ENCODE peak calls at places on chromosomes 11 and 22, in ten cellular contexts. D is activated naive CD4-positive, alpha-beta T cell; Q is uterus; X is stromal cell of bone marrow; M is dermis blood vessel endothelial cell; A is sigmoid colon; P is lung; T is NB4; B is RPMI7951; S is activated CD8-positive, alpha-beta T cell treated with anti-CD3 and anti-CD28 coated beads, Interleukin-2, amount 10 ng/mL, durations not matched to agents 7 days and 5 days. J is an unnamed sample.

GRCh38 chr11:45745065-45745811 is 59.7 kb upstream of the SLC35C1 start:
- DNase-seq in S (no peak), P (no peak), X (no peak), T (no peak), Q (peak; percentile 76), D (no peak), M (no peak), A (peak; percentile 84), B (no peak), J (no peak)

GRCh38 chr11:102293873-102294601 is 23.2 kb upstream of the BIRC3 start:
- DNase-seq in S (peak; percentile 51), X (peak; percentile 58), A (no peak), Q (no peak), T (peak; percentile 58), D (no peak), M (peak; percentile 70), P (no peak), B (peak; percentile 60), J (no peak)

GRCh38 chr11:68804786-68805185 is 36.9 kb downstream of the CPT1A start:
- DNase-seq in B (no peak), A (no peak), M (no peak), S (no peak), P (no peak), D (no peak), X (no peak), Q (no peak), T (no peak), J (no peak)

GRCh38 chr22:27045103-27045940 is 387.9 kb downstream of the MIAT start:
- DNase-seq in P (no peak), M (peak; percentile 29), Q (no peak), A (no peak), S (no peak), B (peak; percentile 92), D (no peak), T (no peak), X (peak; percentile 15), J (no peak)

GRCh38 chr11:108224908-108225786 is 2.3 kb downstream of the ATM start:
- DNase-seq in S (peak; percentile 47), D (no peak), M (no peak), P (no peak), X (no peak), B (no peak), T (peak; percentile 54), A (no peak), Q (no peak), J (no peak)

GRCh38 chr11:57904369-57904768 is 119.3 kb upstream of the OR9Q1 start:
- DNase-seq in M (no peak), X (no peak), B (peak; percentile 44), S (no peak), T (no peak), A (no peak), Q (no peak), D (no peak), P (no peak), J (no peak)

GRCh38 chr22:23205330-23205729 is 25.0 kb downstream of the BCR start:
- DNase-seq in X (no peak), P (no peak), T (no peak), M (no peak), A (no peak), D (no peak), S (no peak), B (no peak), Q (no peak), J (no peak)

GRCh38 chr11:103870821-103871309 is 165.6 kb upstream of the DDI1 start:
- DNase-seq in M (no peak), T (no peak), A (peak; percentile 89), P (peak; percentile 30), S (no peak), Q (peak; percentile 35), B (no peak), D (no peak), X (peak; percentile 44), J (no peak)

GRCh38 chr11:66789097-66789890 is 53.9 kb upstream of the RCE1 start:
- DNase-seq in S (no peak), X (no peak), Q (no peak), P (no peak), B (no peak), M (no peak), A (no peak), T (no peak), D (no peak), J (no peak)

GRCh38 chr11:96211433-96211832 is 131.6 kb downstream of the MAML2 start:
- DNase-seq in Q (no peak), D (no peak), S (no peak), X (no peak), B (no peak), A (no peak), P (no peak), T (peak; percentile 51), M (no peak), J (no peak)

GRCh38 chr11:199782-200181 is 6.9 kb downstream of the SCGB1C1 start:
- DNase-seq in X (no peak), B (no peak), Q (no peak), S (peak; percentile 22), D (no peak), P (peak; percentile 28), M (no peak), T (no peak), A (peak; percentile 64), J (peak; percentile 23)

GRCh38 chr22:29106839-29107238 is 34.0 kb downstream of the KREMEN1 start:
- DNase-seq in B (no peak), A (no peak), P (no peak), S (no peak), M (no peak), D (no peak), Q (no peak), T (no peak), X (no peak), J (no peak)

GRCh38 chr11:19243601-19244000 is 2.9 kb upstream of the E2F8 start:
- DNase-seq in Q (no peak), S (no peak), A (no peak), P (no peak), D (no peak), B (no peak), M (no peak), T (peak; percentile 50), X (no peak), J (no peak)

GRCh38 chr11:86688398-86689179 is 16.2 kb upstream of the ME3 start:
- DNase-seq in D (no peak), X (no peak), T (peak; percentile 36), Q (no peak), A (no peak), S (no peak), P (no peak), M (no peak), B (peak; percentile 66), J (no peak)

GRCh38 chr11:116207781-116208180 is 565.0 kb downstream of the BUD13 start:
- DNase-seq in T (no peak), X (no peak), D (no peak), S (no peak), B (no peak), Q (no peak), M (no peak), A (no peak), P (no peak), J (no peak)